ENCODE peak calls at places on chromosomes 7 and 10, in five cellular contexts. A is stimulated activated CD8-positive, alpha-beta memory T cell treated with anti-CD3 and anti-CD28 coated beads, Interleukin-4, amount 100 ng/mL, for 24 hours; E is activated T-cell treated with anti-CD3 and anti-CD28 coated beads, Interleukin-2, amount 50 U/mL, for 72 hours; G is AG09309; F is NCI-H1930. Q is an unnamed sample.

GRCh38 chr7:102859084-102859798 is 53.6 kb upstream of the LRRC17 start:
- DNase-seq in E (no peak), A (no peak), F (no peak), G (no peak), Q (no peak)

GRCh38 chr10:132099701-132100481 is 34.1 kb downstream of the JAKMIP3 start:
- DNase-seq in A (no peak), F (no peak), G (no peak), E (no peak), Q (no peak)

GRCh38 chr10:48523212-48523819 is 81.6 kb downstream of the ARHGAP22 start:
- DNase-seq in A (no peak), G (peak), E (no peak), F (no peak), Q (peak)

GRCh38 chr10:32005050-32005449 is 51.2 kb downstream of the KIF5B start:
- DNase-seq in G (no peak), F (no peak), E (peak), A (peak), Q (no peak)

GRCh38 chr7:106979551-106980357 is 64.8 kb upstream of the PRKAR2B start:
- DNase-seq in E (no peak), G (no peak), A (no peak), F (no peak), Q (no peak)

GRCh38 chr10:86480571-86480970 is 41.0 kb downstream of the WAPL start:
- DNase-seq in A (no peak), G (no peak), E (no peak), F (no peak), Q (no peak)

GRCh38 chr10:119139464-119140067 is 25.9 kb downstream of the SFXN4 start:
- DNase-seq in F (no peak), E (peak), A (no peak), G (no peak), Q (no peak)

GRCh38 chr7:44693641-44694313 is 54.9 kb upstream of the ZMIZ2 start:
- DNase-seq in E (no peak), F (no peak), A (no peak), G (peak), Q (peak)

Q was measured in psoas muscle.